ENCODE peak calls at places on chromosomes 13 and 19, in six cellular contexts. T is ovary, P is GM12864, B is AG09309, U is hepatocyte, F is uterus. L is an unnamed sample.
A peak's percentile ranks its signal among the peaks of the same experiment; 100 is the strongest.

GRCh38 chr13:110828705-110829104 is 86.2 kb downstream of the ANKRD10 start:
- DNase-seq in T (no peak), P (no peak), B (no peak), U (no peak), F (no peak), L (no peak)

GRCh38 chr19:54416695-54417491 is 1.6 kb downstream of the TTYH1 start:
- DNase-seq in T (no peak), P (no peak), B (no peak), U (no peak), F (no peak), L (no peak)

GRCh38 chr13:102911336-102911735 is 65.5 kb downstream of the ERCC5 start:
- DNase-seq in T (no peak), P (no peak), B (no peak), U (peak; percentile 13), F (no peak), L (no peak)

GRCh38 chr19:11482384-11483050 is 1.7 kb upstream of the ELAVL3 start:
- DNase-seq in T (peak; percentile 85), P (peak; percentile 55), B (peak; percentile 10), U (peak; percentile 88), F (peak; percentile 76), L (peak; percentile 95)

GRCh38 chr13:28805193-28805819 is 14.8 kb upstream of the MTUS2 start:
- DNase-seq in T (no peak), P (no peak), B (no peak), U (peak; percentile 26), F (no peak), L (peak; percentile 12)

GRCh38 chr13:72638059-72638815 is 89.2 kb downstream of the MZT1 start:
- DNase-seq in T (no peak), P (no peak), B (no peak), U (no peak), F (no peak), L (no peak)

GRCh38 chr19:53086949-53087348 is 16.3 kb downstream of the ZNF160 start:
- DNase-seq in T (peak; percentile 50), P (no peak), B (no peak), U (no peak), F (peak; percentile 17), L (no peak)

GRCh38 chr13:67076378-67076777 is 153.8 kb downstream of the PCDH9 start:
- DNase-seq in T (no peak), P (no peak), B (no peak), U (no peak), F (no peak), L (no peak)

GRCh38 chr19:36113895-36114762 is 546 bp downstream of the POLR2I start:
- DNase-seq in T (peak; percentile 65), P (no peak), B (no peak), U (peak; percentile 61), F (peak; percentile 42), L (no peak)

GRCh38 chr13:85601526-85601925 is 197.7 kb downstream of the SLITRK6 start:
- DNase-seq in T (no peak), P (no peak), B (no peak), U (no peak), F (no peak), L (no peak)

GRCh38 chr19:37691881-37692504 is 27.6 kb downstream of the ZNF607 start:
- DNase-seq in T (peak; percentile 89), P (peak; percentile 8), B (peak; percentile 28), U (peak; percentile 90), F (peak; percentile 80), L (peak; percentile 66)

GRCh38 chr19:18860725-18861124 is 29.0 kb downstream of the UPF1 start:
- DNase-seq in T (no peak), P (no peak), B (no peak), U (no peak), F (no peak), L (no peak)

GRCh38 chr19:43638214-43638990 is 1.2 kb downstream of the CADM4 start:
- DNase-seq in T (no peak), P (no peak), B (no peak), U (no peak), F (no peak), L (no peak)

GRCh38 chr13:37068962-37069361 is 9.5 kb upstream of the SUPT20H start:
- DNase-seq in T (no peak), P (no peak), B (no peak), U (no peak), F (no peak), L (no peak)

GRCh38 chr19:4059493-4059880 is 7.2 kb downstream of the ZBTB7A start:
- DNase-seq in T (no peak), P (no peak), B (no peak), U (peak; percentile 51), F (no peak), L (no peak)

GRCh38 chr19:4061178-4061682 is 5.5 kb downstream of the ZBTB7A start:
- DNase-seq in T (peak; percentile 78), P (no peak), B (no peak), U (peak; percentile 85), F (peak; percentile 84), L (no peak)

GRCh38 chr19:4061683-4062575 is 4.8 kb downstream of the ZBTB7A start:
- DNase-seq in T (no peak), P (no peak), B (no peak), U (peak; percentile 85), F (peak; percentile 37), L (no peak)

GRCh38 chr19:4059931-4060620 is 6.6 kb downstream of the ZBTB7A start:
- DNase-seq in T (peak; percentile 78), P (no peak), B (no peak), U (peak; percentile 73), F (peak; percentile 90), L (peak; percentile 66)

DNA sequence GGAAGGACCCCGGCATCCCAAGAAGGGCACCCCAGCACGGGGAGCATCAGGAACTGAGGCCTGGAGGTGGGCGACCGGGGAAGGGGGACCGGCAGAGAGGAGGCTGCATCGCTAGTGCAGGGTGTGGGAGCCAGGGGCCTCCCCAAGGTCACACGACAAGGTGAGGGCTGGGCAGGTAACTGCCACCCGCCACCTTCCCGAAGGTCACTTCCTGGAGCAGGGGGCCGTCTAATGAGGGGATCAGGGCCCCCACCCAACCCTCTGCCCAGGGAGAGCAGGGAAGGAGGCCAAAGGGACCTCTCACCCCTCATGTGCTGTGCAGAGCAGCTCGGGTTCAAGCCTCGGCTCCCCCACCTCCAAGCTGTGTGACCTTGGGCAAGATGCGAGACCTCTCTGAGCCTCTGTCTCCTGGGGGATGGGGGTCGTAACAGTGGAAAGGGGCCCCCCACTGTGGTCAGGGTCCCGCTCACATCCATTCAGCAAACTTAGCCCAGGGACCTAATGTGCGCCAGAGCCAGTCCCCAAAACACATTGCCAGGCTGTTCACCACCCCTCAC is 6.0 kb downstream of the ZBTB7A start:
- DNase-seq in T (no peak), P (no peak), B (no peak), U (peak; percentile 26), F (peak; percentile 36), L (no peak)
- H3K4me3 ChIP-seq in T (peak overlapping the region; percentile 31), P (peak overlapping the region; percentile 50), B (no peak overlapping the region), U (no peak overlapping the region), F (peak overlapping the region; percentile 34), L (peak overlapping the region; percentile 58)

GRCh38 chr19:51099070-51099382 is 9.2 kb downstream of the CTU1 start:
- DNase-seq in T (no peak), P (no peak), B (no peak), U (no peak), F (no peak), L (no peak)
- H3K4me3 ChIP-seq in T (no peak overlapping the region), P (no peak overlapping the region), B (no peak overlapping the region), U (no peak overlapping the region), F (no peak overlapping the region), L (no peak overlapping the region)

DNA sequence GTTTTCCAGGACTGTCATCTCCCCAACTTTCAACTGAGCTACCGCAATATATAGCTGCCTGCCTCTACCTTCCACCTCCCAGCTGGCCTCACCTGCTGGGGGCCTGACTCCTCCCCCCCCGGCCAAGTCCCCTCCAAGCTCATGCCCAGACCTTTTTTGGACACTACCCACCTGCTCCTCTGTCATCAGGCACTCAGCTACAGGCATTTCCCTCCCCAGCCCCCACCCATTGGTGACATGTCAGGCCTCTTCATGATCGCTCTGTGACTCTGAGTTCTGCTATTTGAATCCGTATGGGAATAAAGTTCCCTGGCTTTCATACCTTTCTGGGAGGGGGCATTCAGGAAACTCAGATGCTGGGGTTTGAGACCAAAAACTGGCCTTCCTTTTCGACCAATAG is 1.8 kb downstream of the PRKACA start:
- DNase-seq in T (no peak), P (no peak), B (no peak), U (no peak), F (no peak), L (no peak)
- H3K4me3 ChIP-seq in T (no peak overlapping the region), P (no peak overlapping the region), B (no peak overlapping the region), U (no peak overlapping the region), F (peak overlapping the region; percentile 98), L (no peak overlapping the region)

GRCh38 chr19:23392706-23393105 is 2.6 kb downstream of the ZNF91 start:
- DNase-seq in T (no peak), P (no peak), B (no peak), U (no peak), F (no peak), L (no peak)

GRCh38 chr19:23395041-23395721 is at the start of gene ZNF91:
- DNase-seq in T (peak; percentile 92), P (peak; percentile 90), B (peak; percentile 85), U (peak; percentile 97), F (peak; percentile 94), L (peak; percentile 88)

GRCh38 chr19:23385404-23385803 is 9.9 kb downstream of the ZNF91 start:
- DNase-seq in T (no peak), P (no peak), B (no peak), U (no peak), F (no peak), L (no peak)

GRCh38 chr19:23393121-23393520 is 2.1 kb downstream of the ZNF91 start:
- DNase-seq in T (no peak), P (no peak), B (no peak), U (no peak), F (no peak), L (no peak)

DNA sequence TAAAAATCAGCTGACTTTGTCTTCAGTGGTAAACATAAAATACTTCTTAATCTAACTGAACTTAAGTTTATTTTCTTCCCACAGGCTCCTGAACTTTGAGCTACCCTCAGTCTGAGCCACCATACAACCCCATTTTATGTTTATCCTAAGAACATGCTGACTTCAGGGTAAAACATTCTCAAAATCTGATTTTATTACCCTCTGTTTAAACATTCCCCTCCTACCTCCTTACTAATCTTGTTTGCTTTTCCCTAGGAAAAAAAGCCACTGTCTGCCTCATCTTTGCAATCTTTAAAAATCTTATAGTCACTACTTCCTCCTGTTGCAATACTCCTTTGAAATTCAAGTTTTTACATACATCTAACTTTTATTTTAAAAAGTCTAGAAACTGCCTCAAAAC is 4.0 kb downstream of the ZNF91 start:
- DNase-seq in T (no peak), P (no peak), B (no peak), U (no peak), F (no peak), L (no peak)
- H3K4me3 ChIP-seq in T (no peak overlapping the region), P (no peak overlapping the region), B (no peak overlapping the region), U (no peak overlapping the region), F (no peak overlapping the region), L (no peak overlapping the region)

GRCh38 chr19:1446713-1447564 is 3.0 kb upstream of the APC2 start:
- DNase-seq in T (peak; percentile 61), P (no peak), B (no peak), U (peak; percentile 62), F (no peak), L (no peak)
- H3K4me3 ChIP-seq in T (no peak overlapping the region), P (no peak overlapping the region), B (no peak overlapping the region), U (peak overlapping the region; percentile 55), F (no peak overlapping the region), L (no peak overlapping the region)

GRCh38 chr13:105491345-105491744 is 1044.1 kb downstream of the EFNB2 start:
- DNase-seq in T (no peak), P (no peak), B (no peak), U (no peak), F (no peak), L (no peak)
- H3K4me3 ChIP-seq in T (no peak overlapping the region), P (no peak overlapping the region), B (no peak overlapping the region), U (no peak overlapping the region), F (no peak overlapping the region), L (no peak overlapping the region)

L was measured in GM06990.